ENCODE peak calls at places on chromosomes 11 and 22, in ten cellular contexts. U, K, P, N, F, A, I, H, W and M are unnamed samples.
A peak's percentile ranks its signal among the peaks of the same experiment; 100 is the strongest.

GRCh38 chr11:101944896-101945295 is 28.6 kb upstream of the ANGPTL5 start:
- DNase-seq in U (no peak), K (no peak), P (no peak), N (no peak), F (no peak), A (no peak), I (no peak), H (no peak), W (no peak), M (no peak)

GRCh38 chr11:81804858-81805257 is 928.8 kb downstream of the FAM181B start:
- DNase-seq in U (no peak), K (no peak), P (no peak), N (no peak), F (no peak), A (no peak), I (no peak), H (no peak), W (no peak), M (no peak)

GRCh38 chr11:1826552-1827094 is 8.2 kb upstream of the SYT8 start:
- DNase-seq in U (peak; percentile 64), K (no peak), P (no peak), N (peak; percentile 81), F (no peak), A (no peak), I (no peak), H (peak; percentile 80), W (no peak), M (no peak)

GRCh38 chr22:48713266-48714205 is 1114.1 kb downstream of the BRD1 start:
- DNase-seq in U (peak; percentile 58), K (no peak), P (no peak), N (no peak), F (peak; percentile 33), A (no peak), I (no peak), H (peak; percentile 66), W (no peak), M (no peak)

GRCh38 chr11:69076129-69076791 is 27.5 kb downstream of the TPCN2 start:
- DNase-seq in U (no peak), K (no peak), P (no peak), N (peak; percentile 32), F (no peak), A (no peak), I (no peak), H (peak; percentile 89), W (no peak), M (no peak)

GRCh38 chr22:45204751-45205623 is 35.7 kb downstream of the KIAA0930 start:
- DNase-seq in U (peak; percentile 54), K (no peak), P (no peak), N (no peak), F (no peak), A (no peak), I (no peak), H (no peak), W (no peak), M (no peak)

GRCh38 chr11:108545909-108546501 is 47.6 kb downstream of the EXPH5 start:
- DNase-seq in U (no peak), K (no peak), P (no peak), N (no peak), F (no peak), A (no peak), I (no peak), H (no peak), W (no peak), M (no peak)

GRCh38 chr11:118216621-118217526 is 7.9 kb downstream of the JAML start:
- DNase-seq in U (no peak), K (no peak), P (peak; percentile 82), N (no peak), F (no peak), A (no peak), I (peak; percentile 26), H (peak; percentile 39), W (no peak), M (no peak)

GRCh38 chr11:22539851-22540376 is 85.7 kb downstream of the FANCF start:
- DNase-seq in U (no peak), K (no peak), P (no peak), N (peak; percentile 57), F (no peak), A (no peak), I (no peak), H (peak; percentile 11), W (peak; percentile 32), M (no peak)

GRCh38 chr11:2566223-2567025 is 121.6 kb downstream of the KCNQ1 start:
- DNase-seq in U (peak; percentile 58), K (no peak), P (no peak), N (no peak), F (no peak), A (no peak), I (no peak), H (no peak), W (no peak), M (no peak)

GRCh38 chr11:2571598-2572281 is 126.9 kb downstream of the KCNQ1 start:
- DNase-seq in U (peak; percentile 57), K (no peak), P (no peak), N (no peak), F (no peak), A (no peak), I (no peak), H (no peak), W (no peak), M (no peak)

GRCh38 chr11:126059238-126059761 is 3.4 kb downstream of the CDON start:
- DNase-seq in U (no peak), K (no peak), P (no peak), N (no peak), F (no peak), A (no peak), I (no peak), H (no peak), W (no peak), M (no peak)

GRCh38 chr11:13378316-13378715 is 84.7 kb downstream of the BTBD10 start:
- DNase-seq in U (no peak), K (no peak), P (no peak), N (no peak), F (no peak), A (no peak), I (no peak), H (no peak), W (no peak), M (no peak)

GRCh38 chr11:84906995-84907394 is 720.1 kb downstream of the DLG2 start:
- DNase-seq in U (no peak), K (no peak), P (no peak), N (peak; percentile 77), F (no peak), A (no peak), I (no peak), H (no peak), W (no peak), M (no peak)

GRCh38 chr11:40203606-40204005 is 1255.8 kb downstream of the LRRC4C start:
- DNase-seq in U (no peak), K (no peak), P (no peak), N (no peak), F (no peak), A (no peak), I (no peak), H (no peak), W (no peak), M (no peak)

GRCh38 chr22:28151241-28151640 is 232.2 kb upstream of the PITPNB start:
- DNase-seq in U (no peak), K (no peak), P (no peak), N (no peak), F (no peak), A (no peak), I (no peak), H (no peak), W (no peak), M (no peak)

GRCh38 chr22:45548991-45549736 is 46.5 kb downstream of the FBLN1 start:
- DNase-seq in U (peak; percentile 94), K (no peak), P (no peak), N (peak; percentile 69), F (no peak), A (peak; percentile 86), I (no peak), H (peak; percentile 90), W (peak; percentile 86), M (no peak)

GRCh38 chr22:44620841-44621382 is 81.1 kb upstream of the PRR5 start:
- DNase-seq in U (no peak), K (no peak), P (no peak), N (no peak), F (no peak), A (no peak), I (no peak), H (no peak), W (no peak), M (no peak)

GRCh38 chr22:49320714-49321476 is 506.8 kb downstream of the BRD1 start:
- DNase-seq in U (no peak), K (peak; percentile 55), P (no peak), N (no peak), F (peak; percentile 39), A (peak; percentile 52), I (no peak), H (no peak), W (no peak), M (no peak)

GRCh38 chr11:115497303-115497702 is 6.9 kb downstream of the CADM1 start:
- DNase-seq in U (no peak), K (no peak), P (no peak), N (no peak), F (no peak), A (no peak), I (no peak), H (peak; percentile 16), W (no peak), M (no peak)

GRCh38 chr11:17414317-17414737 is 25.9 kb upstream of the KCNJ11 start:
- DNase-seq in U (no peak), K (no peak), P (no peak), N (no peak), F (no peak), A (no peak), I (no peak), H (no peak), W (no peak), M (no peak)

GRCh38 chr11:77821349-77821851 is 456 bp downstream of the AAMDC start:
- DNase-seq in U (peak; percentile 71), K (no peak), P (no peak), N (peak; percentile 40), F (peak; percentile 47), A (no peak), I (peak; percentile 17), H (peak; percentile 27), W (no peak), M (no peak)